ENCODE peak calls at places on chromosomes 11 and 22, in ten cellular contexts. L is progenitor cell of endocrine pancreas, P is AG10803, A is dorsolateral prefrontal cortex, V is astrocyte, E is kidney epithelial cell, Y is fibroblast of lung, R is WTC11, T is epithelial cell of esophagus, M is HCT116. X is an unnamed sample.
A peak's percentile ranks its signal among the peaks of the same experiment; 100 is the strongest.

GRCh38 chr11:17931595-17931994 is 81.3 kb downstream of the SERGEF start:
- DNase-seq in L (no peak), P (no peak), A (no peak), V (no peak), E (no peak), Y (no peak), R (no peak), T (peak; percentile 43), M (no peak), X (no peak)

GRCh38 chr11:79404325-79404724 is 36.5 kb downstream of the TENM4 start:
- DNase-seq in L (no peak), P (no peak), A (no peak), V (no peak), E (no peak), Y (no peak), R (no peak), T (peak; percentile 64), M (no peak), X (no peak)

GRCh38 chr11:108967571-108967970 is 302.7 kb downstream of the DDX10 start:
- DNase-seq in L (no peak), P (peak; percentile 90), A (peak; percentile 53), V (no peak), E (no peak), Y (peak; percentile 36), R (no peak), T (no peak), M (no peak), X (no peak)

GRCh38 chr11:69711824-69712801 is 8.3 kb upstream of the FGF19 start:
- DNase-seq in L (no peak), P (no peak), A (peak; percentile 29), V (no peak), E (no peak), Y (no peak), R (no peak), T (no peak), M (peak; percentile 75), X (no peak)

GRCh38 chr22:50076646-50077624 is 8.3 kb downstream of the MLC1 start:
- DNase-seq in L (no peak), P (no peak), A (peak; percentile 34), V (no peak), E (no peak), Y (no peak), R (no peak), T (no peak), M (no peak), X (no peak)

GRCh38 chr22:49852898-49853894 is at the start of gene ZBED4:
- DNase-seq in L (peak; percentile 98), P (peak; percentile 92), A (peak; percentile 91), V (peak; percentile 79), E (peak; percentile 63), Y (peak; percentile 89), R (peak; percentile 98), T (peak; percentile 97), M (peak; percentile 90), X (peak; percentile 99)

GRCh38 chr22:20290578-20291248 is 22.6 kb upstream of the RTN4R start:
- DNase-seq in L (no peak), P (no peak), A (no peak), V (no peak), E (no peak), Y (no peak), R (no peak), T (no peak), M (no peak), X (no peak)

GRCh38 chr11:90476442-90477007 is 253.7 kb upstream of the CHORDC1 start:
- DNase-seq in L (no peak), P (no peak), A (no peak), V (peak; percentile 29), E (peak; percentile 28), Y (peak; percentile 54), R (peak; percentile 50), T (peak; percentile 86), M (peak; percentile 21), X (peak; percentile 16)

GRCh38 chr11:2671748-2672147 is 28.0 kb downstream of the KCNQ1OT1 start:
- DNase-seq in L (peak; percentile 4), P (no peak), A (no peak), V (no peak), E (no peak), Y (no peak), R (no peak), T (no peak), M (no peak), X (no peak)

GRCh38 chr11:10139656-10140055 is 154.4 kb downstream of the SBF2 start:
- DNase-seq in L (no peak), P (peak; percentile 95), A (no peak), V (peak; percentile 89), E (no peak), Y (peak; percentile 91), R (no peak), T (peak; percentile 90), M (no peak), X (no peak)

GRCh38 chr11:110785398-110785797 is 73.2 kb upstream of the ARHGAP20 start:
- DNase-seq in L (no peak), P (no peak), A (no peak), V (no peak), E (no peak), Y (no peak), R (no peak), T (no peak), M (no peak), X (no peak)

GRCh38 chr11:13016415-13016814 is 7.3 kb downstream of the RASSF10 start:
- DNase-seq in L (no peak), P (no peak), A (no peak), V (no peak), E (no peak), Y (no peak), R (no peak), T (peak; percentile 63), M (peak; percentile 13), X (no peak)
- TF ChIP-seq CTCF in L (no peak), P (no peak), A (no peak), V (no peak), E (no peak), Y (no peak), R (no peak), T (peak; percentile 33), M (peak; percentile 47), X (no peak)

DNA sequence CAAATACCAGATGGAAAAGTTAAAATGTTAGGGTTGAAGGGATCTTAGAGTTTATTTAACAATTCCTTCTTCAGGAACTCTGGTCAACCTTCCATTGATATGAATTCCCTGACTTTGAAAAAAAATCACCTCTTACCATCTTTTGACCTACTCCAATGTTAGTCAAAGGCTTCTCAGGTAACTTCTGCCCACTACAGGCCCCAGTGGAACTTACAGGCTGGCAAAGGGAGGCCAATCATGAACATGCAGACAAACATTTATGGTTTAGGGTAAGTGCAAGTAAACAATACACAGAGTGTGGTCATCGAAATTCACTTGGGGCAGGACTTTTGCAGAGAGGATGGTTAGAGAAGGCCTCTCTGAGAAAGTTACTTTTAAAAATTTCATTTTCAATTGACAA is 45.1 kb downstream of the SYN3 start:
- DNase-seq in L (no peak), P (no peak), A (no peak), V (no peak), E (no peak), Y (no peak), R (no peak), T (no peak), M (no peak), X (no peak)
- TF ChIP-seq CTCF in L (peak; percentile 15), P (no peak), A (no peak), V (no peak), E (peak; percentile 11), Y (no peak), R (no peak), T (peak; percentile 6), M (no peak), X (no peak)

GRCh38 chr22:27697888-27698287 is 103.7 kb downstream of the MN1 start:
- DNase-seq in L (no peak), P (no peak), A (no peak), V (no peak), E (no peak), Y (no peak), R (no peak), T (no peak), M (no peak), X (no peak)

GRCh38 chr22:27687984-27688545 is 113.5 kb downstream of the MN1 start:
- DNase-seq in L (no peak), P (no peak), A (no peak), V (no peak), E (no peak), Y (peak; percentile 23), R (no peak), T (peak; percentile 86), M (no peak), X (no peak)

GRCh38 chr22:27689664-27690063 is 111.9 kb downstream of the MN1 start:
- DNase-seq in L (no peak), P (no peak), A (no peak), V (no peak), E (no peak), Y (no peak), R (no peak), T (no peak), M (no peak), X (no peak)

GRCh38 chr22:27690596-27690995 is 111.0 kb downstream of the MN1 start:
- DNase-seq in L (no peak), P (no peak), A (no peak), V (no peak), E (no peak), Y (no peak), R (no peak), T (no peak), M (no peak), X (no peak)

GRCh38 chr22:27692243-27692642 is 109.3 kb downstream of the MN1 start:
- DNase-seq in L (no peak), P (peak; percentile 48), A (no peak), V (no peak), E (no peak), Y (peak; percentile 29), R (no peak), T (no peak), M (no peak), X (no peak)
- TF ChIP-seq CTCF in L (no peak), P (peak; percentile 44), A (no peak), V (no peak), E (no peak), Y (no peak), R (no peak), T (no peak), M (no peak), X (no peak)

DNA sequence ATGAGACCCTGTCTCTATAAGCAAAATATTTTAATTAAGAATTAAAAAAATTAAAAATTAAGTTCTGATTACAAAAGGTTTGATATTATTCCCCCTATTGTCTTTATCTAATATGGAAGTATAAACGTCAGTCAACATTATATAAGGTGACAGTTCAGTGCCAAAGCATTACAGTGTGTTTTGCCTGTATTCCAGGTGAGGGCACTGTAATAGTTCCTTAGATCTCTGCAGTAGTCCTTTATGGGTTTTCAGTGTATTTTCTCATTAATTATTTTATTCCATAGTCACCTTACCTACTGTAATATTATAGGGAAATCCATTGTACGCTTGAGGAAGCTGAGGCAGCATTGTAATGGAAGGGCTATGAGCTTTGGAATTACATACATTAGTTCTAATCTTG is 33.0 kb downstream of the FAR1 start:
- DNase-seq in L (no peak), P (no peak), A (no peak), V (no peak), E (no peak), Y (no peak), R (no peak), T (no peak), M (no peak), X (no peak)
- TF ChIP-seq CTCF in L (no peak), P (no peak), A (no peak), V (no peak), E (no peak), Y (no peak), R (no peak), T (no peak), M (no peak), X (no peak)

X was measured in nephron progenitor cell.